ENCODE peak calls at places on chromosomes 12 and 14, in eight cellular contexts. One of them, this sample, is unnamed.

GRCh38 chr12:106310687-106311086 is 8.2 kb downstream of the TCP11L2 start:
- DNase-seq in endothelial cell of umbilical vein: no peak
- DNase-seq in H1: no peak
- DNase-seq in K562: no peak
- DNase-seq in HCT116: no peak
- DNase-seq in HepG2: no peak
- DNase-seq in GM12878: no peak
- DNase-seq in SK-N-SH: no peak
- DNase-seq in this sample: no peak

GRCh38 chr14:104138098-104138890 is at the start of gene KIF26A:
- DNase-seq in H1: no peak
- DNase-seq in SK-N-SH: peak
- DNase-seq in K562: peak
- DNase-seq in GM12878: no peak
- DNase-seq in HepG2: no peak
- DNase-seq in endothelial cell of umbilical vein: peak
- DNase-seq in HCT116: peak
- DNase-seq in this sample: no peak

GRCh38 chr14:100778078-100778927 is 47.6 kb upstream of the MEG3 start:
- DNase-seq in GM12878: no peak
- DNase-seq in HCT116: no peak
- DNase-seq in SK-N-SH: no peak
- DNase-seq in endothelial cell of umbilical vein: no peak
- DNase-seq in HepG2: no peak
- DNase-seq in K562: no peak
- DNase-seq in H1: no peak
- DNase-seq in this sample: no peak

GRCh38 chr14:22692194-22692593 is 48.0 kb upstream of the OR6J1 start:
- DNase-seq in H1: no peak
- DNase-seq in GM12878: no peak
- DNase-seq in SK-N-SH: no peak
- DNase-seq in endothelial cell of umbilical vein: no peak
- DNase-seq in HepG2: no peak
- DNase-seq in K562: no peak
- DNase-seq in HCT116: no peak
- DNase-seq in this sample: no peak

GRCh38 chr14:91228112-91229004 is 16.1 kb downstream of the GPR68 start:
- DNase-seq in H1: no peak
- DNase-seq in K562: peak
- DNase-seq in endothelial cell of umbilical vein: peak
- DNase-seq in HepG2: no peak
- DNase-seq in GM12878: peak
- DNase-seq in SK-N-SH: no peak
- DNase-seq in HCT116: no peak
- DNase-seq in this sample: no peak

GRCh38 chr14:21098134-21098891 is at the start of gene ZNF219:
- DNase-seq in HepG2: peak
- DNase-seq in SK-N-SH: peak
- DNase-seq in GM12878: no peak
- DNase-seq in HCT116: no peak
- DNase-seq in H1: peak
- DNase-seq in endothelial cell of umbilical vein: peak
- DNase-seq in K562: peak
- DNase-seq in this sample: no peak

GRCh38 chr14:28765907-28766504 is 581 bp upstream of the FOXG1 start:
- DNase-seq in SK-N-SH: peak
- DNase-seq in K562: peak
- DNase-seq in HCT116: no peak
- DNase-seq in H1: no peak
- DNase-seq in GM12878: no peak
- DNase-seq in HepG2: no peak
- DNase-seq in endothelial cell of umbilical vein: no peak
- DNase-seq in this sample: no peak

GRCh38 chr14:71488703-71489141 is 443.5 kb upstream of the RGS6 start:
- DNase-seq in endothelial cell of umbilical vein: no peak
- DNase-seq in HCT116: no peak
- DNase-seq in HepG2: no peak
- DNase-seq in K562: no peak
- DNase-seq in GM12878: no peak
- DNase-seq in SK-N-SH: no peak
- DNase-seq in H1: no peak
- DNase-seq in this sample: no peak

GRCh38 chr12:104182144-104182543 is 33.4 kb upstream of the TXNRD1 start:
- DNase-seq in SK-N-SH: no peak
- DNase-seq in GM12878: no peak
- DNase-seq in H1: no peak
- DNase-seq in HepG2: no peak
- DNase-seq in HCT116: no peak
- DNase-seq in endothelial cell of umbilical vein: no peak
- DNase-seq in K562: no peak
- DNase-seq in this sample: no peak

GRCh38 chr14:71328183-71328582 is 420.9 kb downstream of the PCNX1 start:
- DNase-seq in H1: no peak
- DNase-seq in K562: no peak
- DNase-seq in HCT116: no peak
- DNase-seq in HepG2: no peak
- DNase-seq in endothelial cell of umbilical vein: no peak
- DNase-seq in GM12878: peak
- DNase-seq in SK-N-SH: no peak
- DNase-seq in this sample: no peak

GRCh38 chr14:28821993-28822392 is 55.4 kb downstream of the FOXG1 start:
- DNase-seq in GM12878: no peak
- DNase-seq in HCT116: no peak
- DNase-seq in H1: no peak
- DNase-seq in SK-N-SH: no peak
- DNase-seq in endothelial cell of umbilical vein: no peak
- DNase-seq in HepG2: no peak
- DNase-seq in K562: no peak
- DNase-seq in this sample: no peak

GRCh38 chr14:65131176-65131765 is 29.0 kb upstream of the MAX start:
- DNase-seq in K562: no peak
- DNase-seq in HepG2: no peak
- DNase-seq in GM12878: no peak
- DNase-seq in endothelial cell of umbilical vein: no peak
- DNase-seq in HCT116: peak
- DNase-seq in SK-N-SH: no peak
- DNase-seq in H1: no peak
- DNase-seq in this sample: peak

GRCh38 chr14:102211240-102211639 is 71.5 kb downstream of the WDR20 start:
- DNase-seq in HepG2: no peak
- DNase-seq in K562: no peak
- DNase-seq in SK-N-SH: no peak
- DNase-seq in HCT116: no peak
- DNase-seq in GM12878: no peak
- DNase-seq in H1: no peak
- DNase-seq in endothelial cell of umbilical vein: no peak
- DNase-seq in this sample: no peak

DNA sequence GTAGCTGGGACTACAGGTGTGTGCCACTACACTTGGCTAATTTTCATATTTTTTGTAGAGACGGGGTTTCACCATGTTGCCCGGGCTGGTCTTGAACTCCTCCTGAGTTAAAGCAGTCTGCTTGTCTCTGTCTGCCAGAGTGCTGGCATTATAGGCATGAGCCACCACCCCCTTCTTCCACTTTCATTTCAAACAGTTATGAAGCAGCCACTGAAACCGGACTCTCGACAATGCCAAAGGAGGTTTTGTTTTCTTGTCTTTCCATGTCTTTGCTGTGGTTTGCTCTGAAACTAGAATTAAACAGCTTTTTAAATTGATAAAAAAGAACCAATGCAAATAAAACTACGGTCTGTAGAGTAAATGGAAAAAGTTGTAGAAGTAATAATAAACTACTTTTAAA is 30.4 kb downstream of the RAP1B start:
- DNase-seq in GM12878: peak
- DNase-seq in HCT116: no peak
- DNase-seq in HepG2: no peak
- DNase-seq in K562: no peak
- DNase-seq in H1: no peak
- DNase-seq in SK-N-SH: no peak
- DNase-seq in endothelial cell of umbilical vein: no peak
- DNase-seq in this sample: no peak
- H3K4me3 ChIP-seq in GM12878: peak
- H3K4me3 ChIP-seq in HCT116: no peak
- H3K4me3 ChIP-seq in HepG2: no peak
- H3K4me3 ChIP-seq in K562: no peak
- H3K4me3 ChIP-seq in H1: no peak
- H3K4me3 ChIP-seq in SK-N-SH: no peak
- H3K4me3 ChIP-seq in endothelial cell of umbilical vein: no peak
- H3K4me3 ChIP-seq in this sample: no peak

GRCh38 chr12:56636118-56636674 is 6.1 kb upstream of the BAZ2A start:
- DNase-seq in HepG2: peak
- DNase-seq in K562: peak
- DNase-seq in GM12878: peak
- DNase-seq in SK-N-SH: peak
- DNase-seq in H1: no peak
- DNase-seq in HCT116: peak
- DNase-seq in endothelial cell of umbilical vein: peak
- DNase-seq in this sample: peak

GRCh38 chr12:56637621-56638020 is 7.5 kb upstream of the BAZ2A start:
- DNase-seq in HepG2: no peak
- DNase-seq in HCT116: no peak
- DNase-seq in endothelial cell of umbilical vein: no peak
- DNase-seq in GM12878: no peak
- DNase-seq in SK-N-SH: no peak
- DNase-seq in H1: no peak
- DNase-seq in K562: no peak
- DNase-seq in this sample: no peak

GRCh38 chr12:56634837-56635538 is 4.9 kb upstream of the BAZ2A start:
- DNase-seq in GM12878: no peak
- DNase-seq in HCT116: peak
- DNase-seq in K562: peak
- DNase-seq in H1: no peak
- DNase-seq in endothelial cell of umbilical vein: peak
- DNase-seq in SK-N-SH: peak
- DNase-seq in HepG2: peak
- DNase-seq in this sample: no peak

GRCh38 chr12:56635539-56636117 is 5.5 kb upstream of the BAZ2A start:
- DNase-seq in H1: no peak
- DNase-seq in K562: no peak
- DNase-seq in HepG2: no peak
- DNase-seq in endothelial cell of umbilical vein: peak
- DNase-seq in SK-N-SH: no peak
- DNase-seq in GM12878: no peak
- DNase-seq in HCT116: no peak
- DNase-seq in this sample: no peak

GRCh38 chr12:56636675-56637540 is 6.8 kb upstream of the BAZ2A start:
- DNase-seq in endothelial cell of umbilical vein: peak
- DNase-seq in H1: peak
- DNase-seq in GM12878: peak
- DNase-seq in K562: peak
- DNase-seq in HepG2: peak
- DNase-seq in SK-N-SH: peak
- DNase-seq in HCT116: peak
- DNase-seq in this sample: peak
- TF ChIP-seq POLR2AphosphoS5 in endothelial cell of umbilical vein: peak
- TF ChIP-seq POLR2AphosphoS5 in H1: peak
- TF ChIP-seq POLR2AphosphoS5 in GM12878: peak
- TF ChIP-seq POLR2AphosphoS5 in K562: peak
- TF ChIP-seq POLR2AphosphoS5 in HepG2: peak
- TF ChIP-seq POLR2AphosphoS5 in SK-N-SH: peak
- TF ChIP-seq POLR2AphosphoS5 in HCT116: peak
- TF ChIP-seq POLR2AphosphoS5 in this sample: peak

GRCh38 chr12:4117386-4118016 is 156.1 kb upstream of the CCND2 start:
- DNase-seq in endothelial cell of umbilical vein: no peak
- DNase-seq in HepG2: no peak
- DNase-seq in H1: no peak
- DNase-seq in K562: no peak
- DNase-seq in SK-N-SH: no peak
- DNase-seq in GM12878: no peak
- DNase-seq in HCT116: no peak
- DNase-seq in this sample: no peak

GRCh38 chr12:4115570-4115969 is 158.0 kb upstream of the CCND2 start:
- DNase-seq in HepG2: no peak
- DNase-seq in H1: no peak
- DNase-seq in HCT116: no peak
- DNase-seq in endothelial cell of umbilical vein: no peak
- DNase-seq in K562: no peak
- DNase-seq in SK-N-SH: no peak
- DNase-seq in GM12878: no peak
- DNase-seq in this sample: no peak

GRCh38 chr12:4114986-4115385 is 158.6 kb upstream of the CCND2 start:
- DNase-seq in HCT116: no peak
- DNase-seq in HepG2: no peak
- DNase-seq in K562: no peak
- DNase-seq in H1: no peak
- DNase-seq in GM12878: no peak
- DNase-seq in endothelial cell of umbilical vein: no peak
- DNase-seq in SK-N-SH: no peak
- DNase-seq in this sample: no peak

GRCh38 chr12:4118017-4118510 is 155.5 kb upstream of the CCND2 start:
- DNase-seq in SK-N-SH: no peak
- DNase-seq in H1: no peak
- DNase-seq in endothelial cell of umbilical vein: no peak
- DNase-seq in GM12878: peak
- DNase-seq in K562: no peak
- DNase-seq in HepG2: no peak
- DNase-seq in HCT116: no peak
- DNase-seq in this sample: no peak

DNA sequence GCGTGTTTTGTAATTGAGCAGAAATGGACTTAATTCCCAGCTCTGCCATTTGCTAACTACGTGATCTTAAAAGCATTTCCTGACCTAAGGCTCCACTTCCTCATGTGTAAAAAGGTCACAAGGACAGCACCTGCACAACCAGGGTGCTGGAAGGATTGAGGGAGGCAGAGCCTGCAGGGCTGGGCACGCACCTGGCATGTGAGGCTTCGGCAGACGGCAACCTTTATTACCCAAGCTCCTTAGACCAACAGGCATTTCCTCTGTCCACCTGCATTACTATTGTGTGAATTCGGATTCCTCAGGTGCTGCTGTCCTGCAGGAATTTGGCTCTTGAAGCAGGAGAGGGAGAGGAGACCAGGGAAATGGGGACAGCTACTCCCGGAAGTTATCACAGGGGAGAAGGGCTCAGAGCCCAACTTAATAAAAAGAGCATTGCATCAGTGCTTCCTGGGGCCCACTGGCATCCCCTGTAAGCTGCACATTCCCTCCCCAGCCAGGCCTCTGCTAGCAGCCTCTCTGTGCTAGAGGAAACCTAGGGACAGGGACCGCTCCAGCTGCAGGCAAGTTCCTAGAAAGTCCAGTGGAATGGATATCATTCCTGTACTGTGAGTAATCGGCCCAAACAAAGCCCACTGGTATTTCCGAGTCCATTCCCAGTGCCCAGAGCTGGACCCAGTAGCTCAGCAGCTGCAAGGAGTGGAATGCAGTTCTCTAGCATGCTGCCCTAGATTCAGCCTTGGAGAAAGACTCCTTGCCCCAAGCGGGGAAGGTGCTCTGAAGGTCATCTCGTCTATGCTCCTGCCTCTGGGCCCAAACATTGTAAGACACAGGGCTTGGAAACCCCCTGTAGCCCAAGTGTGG is 157.1 kb upstream of the CCND2 start:
- DNase-seq in GM12878: no peak
- DNase-seq in H1: no peak
- DNase-seq in HepG2: peak
- DNase-seq in K562: no peak
- DNase-seq in SK-N-SH: no peak
- DNase-seq in endothelial cell of umbilical vein: peak
- DNase-seq in HCT116: no peak
- DNase-seq in this sample: no peak
- H3K9ac ChIP-seq in GM12878: peak
- H3K9ac ChIP-seq in H1: no peak
- H3K9ac ChIP-seq in HepG2: no peak
- H3K9ac ChIP-seq in K562: no peak
- H3K9ac ChIP-seq in SK-N-SH: no peak
- H3K9ac ChIP-seq in endothelial cell of umbilical vein: no peak
- H3K9ac ChIP-seq in HCT116: no peak
- H3K9ac ChIP-seq in this sample: no peak

GRCh38 chr14:24334431-24335271 is at the start of gene ADCY4:
- DNase-seq in endothelial cell of umbilical vein: peak
- DNase-seq in SK-N-SH: peak
- DNase-seq in K562: no peak
- DNase-seq in GM12878: no peak
- DNase-seq in HCT116: no peak
- DNase-seq in H1: no peak
- DNase-seq in HepG2: no peak
- DNase-seq in this sample: no peak
- H3K4me3 ChIP-seq in endothelial cell of umbilical vein: peak
- H3K4me3 ChIP-seq in SK-N-SH: peak
- H3K4me3 ChIP-seq in K562: no peak
- H3K4me3 ChIP-seq in GM12878: peak
- H3K4me3 ChIP-seq in HCT116: peak
- H3K4me3 ChIP-seq in H1: peak
- H3K4me3 ChIP-seq in HepG2: peak
- H3K4me3 ChIP-seq in this sample: peak